ENCODE peak calls at places on chromosomes 6 and 20, in ten cellular contexts. V is body of pancreas, E is WTC11, H is sigmoid colon, B is choroid plexus epithelial cell, J is ovary, X is amniotic epithelial cell, O is fibroblast of lung, U is GM23248, W is heart left ventricle. Q is an unnamed sample.

GRCh38 chr6:7264041-7264440 is 49.0 kb downstream of the SSR1 start:
- DNase-seq in V (no peak), E (no peak), H (peak; percentile 60), B (no peak), J (peak; percentile 27), X (no peak), O (no peak), U (no peak), W (peak; percentile 18), Q (no peak)

GRCh38 chr6:119348308-119349040 is 1.1 kb downstream of the MAN1A1 start:
- DNase-seq in V (peak; percentile 50), E (peak; percentile 46), H (peak; percentile 71), B (peak; percentile 50), J (peak; percentile 52), X (no peak), O (peak; percentile 38), U (peak; percentile 55), W (peak; percentile 36), Q (peak; percentile 13)

GRCh38 chr20:56522311-56522710 is 2.2 kb upstream of the FAM209A start:
- DNase-seq in V (no peak), E (no peak), H (no peak), B (no peak), J (no peak), X (no peak), O (no peak), U (no peak), W (no peak), Q (no peak)

GRCh38 chr20:4341804-4342560 is 326.6 kb upstream of the RNF24 start:
- DNase-seq in V (no peak), E (no peak), H (no peak), B (peak; percentile 39), J (no peak), X (peak; percentile 60), O (peak; percentile 90), U (peak; percentile 61), W (no peak), Q (no peak)

GRCh38 chr6:165272585-165272984 is 36.8 kb downstream of the C6orf118 start:
- DNase-seq in V (no peak), E (no peak), H (no peak), B (no peak), J (no peak), X (no peak), O (no peak), U (no peak), W (no peak), Q (no peak)

GRCh38 chr6:33742092-33742491 is 4.6 kb downstream of the IP6K3 start:
- DNase-seq in V (no peak), E (no peak), H (no peak), B (no peak), J (no peak), X (no peak), O (no peak), U (peak; percentile 65), W (no peak), Q (no peak)

GRCh38 chr6:11043552-11043960 is 549 bp downstream of the ELOVL2 start:
- DNase-seq in V (no peak), E (peak; percentile 24), H (no peak), B (no peak), J (no peak), X (no peak), O (no peak), U (peak; percentile 30), W (no peak), Q (no peak)

GRCh38 chr6:75946146-75946831 is 126.2 kb downstream of the IMPG1 start:
- DNase-seq in V (no peak), E (no peak), H (no peak), B (no peak), J (no peak), X (no peak), O (no peak), U (no peak), W (no peak), Q (no peak)

GRCh38 chr20:41981746-41982145 is 363.6 kb upstream of the CHD6 start:
- DNase-seq in V (no peak), E (no peak), H (no peak), B (no peak), J (no peak), X (no peak), O (no peak), U (no peak), W (no peak), Q (no peak)

GRCh38 chr6:149095842-149096241 is 221.7 kb upstream of the TAB2 start:
- DNase-seq in V (no peak), E (no peak), H (no peak), B (no peak), J (no peak), X (no peak), O (no peak), U (no peak), W (no peak), Q (no peak)

GRCh38 chr6:13847651-13848050 is 33.3 kb upstream of the MCUR1 start:
- DNase-seq in V (no peak), E (no peak), H (no peak), B (no peak), J (no peak), X (no peak), O (no peak), U (no peak), W (no peak), Q (no peak)

GRCh38 chr6:159828074-159828473 is 28.0 kb downstream of the PNLDC1 start:
- DNase-seq in V (peak; percentile 19), E (no peak), H (no peak), B (peak; percentile 46), J (no peak), X (peak; percentile 17), O (peak; percentile 23), U (peak; percentile 14), W (no peak), Q (no peak)

GRCh38 chr20:16393297-16393696 is 180.0 kb downstream of the KIF16B start:
- DNase-seq in V (no peak), E (no peak), H (no peak), B (no peak), J (no peak), X (no peak), O (no peak), U (no peak), W (no peak), Q (no peak)

GRCh38 chr6:63391203-63391970 is 71.6 kb upstream of the LGSN start:
- DNase-seq in V (no peak), E (no peak), H (no peak), B (no peak), J (no peak), X (no peak), O (no peak), U (no peak), W (no peak), Q (no peak)

GRCh38 chr6:99119109-99120031 is 171.6 kb upstream of the FBXL4 start:
- DNase-seq in V (peak; percentile 14), E (no peak), H (no peak), B (peak; percentile 66), J (no peak), X (peak; percentile 35), O (peak; percentile 29), U (peak; percentile 62), W (no peak), Q (peak; percentile 59)

GRCh38 chr6:139376054-139376355 is 1.6 kb upstream of the CITED2 start:
- DNase-seq in V (peak; percentile 57), E (no peak), H (peak; percentile 69), B (no peak), J (no peak), X (peak; percentile 47), O (peak; percentile 66), U (no peak), W (peak; percentile 39), Q (no peak)

GRCh38 chr6:109349419-109349987 is 32.8 kb downstream of the CD164 start:
- DNase-seq in V (peak; percentile 73), E (no peak), H (no peak), B (peak; percentile 91), J (no peak), X (peak; percentile 80), O (peak; percentile 67), U (peak; percentile 86), W (no peak), Q (peak; percentile 64)

GRCh38 chr6:34485321-34486060 is 19.6 kb downstream of the PACSIN1 start:
- DNase-seq in V (no peak), E (no peak), H (no peak), B (no peak), J (peak; percentile 19), X (no peak), O (no peak), U (no peak), W (no peak), Q (no peak)

GRCh38 chr6:151276112-151276745 is 36.5 kb downstream of the AKAP12 start:
- DNase-seq in V (no peak), E (no peak), H (peak; percentile 78), B (peak; percentile 81), J (no peak), X (peak; percentile 94), O (peak; percentile 85), U (peak; percentile 92), W (no peak), Q (no peak)

GRCh38 chr6:74091133-74091793 is 395.3 kb downstream of the CD109 start:
- DNase-seq in V (no peak), E (no peak), H (peak; percentile 76), B (peak; percentile 68), J (no peak), X (peak; percentile 39), O (peak; percentile 25), U (peak; percentile 67), W (no peak), Q (peak; percentile 25)

GRCh38 chr6:868212-868611 is 175.3 kb upstream of the EXOC2 start:
- DNase-seq in V (no peak), E (no peak), H (no peak), B (no peak), J (no peak), X (no peak), O (no peak), U (no peak), W (no peak), Q (no peak)

GRCh38 chr6:75409286-75409685 is 84.3 kb downstream of the FILIP1 start:
- DNase-seq in V (no peak), E (no peak), H (no peak), B (no peak), J (no peak), X (peak; percentile 41), O (peak; percentile 69), U (peak; percentile 53), W (no peak), Q (no peak)

GRCh38 chr6:14542670-14543366 is 425.2 kb downstream of the CD83 start:
- DNase-seq in V (no peak), E (no peak), H (no peak), B (peak; percentile 55), J (no peak), X (peak; percentile 27), O (peak; percentile 91), U (peak; percentile 92), W (no peak), Q (peak; percentile 25)

GRCh38 chr20:1569417-1569861 is 11.9 kb upstream of the SIRPD start:
- DNase-seq in V (no peak), E (no peak), H (no peak), B (peak; percentile 22), J (no peak), X (no peak), O (peak; percentile 23), U (peak; percentile 73), W (no peak), Q (peak; percentile 48)